ENCODE peak calls at places on chromosomes 6 and 20, in nine cellular contexts. One of them, this sample, is unnamed.

GRCh38 chr6:98041921-98042320 is 758.9 kb upstream of the MMS22L start:
- DNase-seq in left cardiac atrium: no peak
- DNase-seq in cardiac muscle cell: no peak
- DNase-seq in foreskin fibroblast: no peak
- DNase-seq in anterior cingulate cortex: no peak
- DNase-seq in LHCN-M2: no peak
- DNase-seq in HL-60: no peak
- DNase-seq in NCI-H1092 treated with DMSO at 0.1 percent for 48 hours: peak
- DNase-seq in midbrain: no peak
- DNase-seq in this sample: no peak

GRCh38 chr6:166775180-166775922 is 148.3 kb upstream of the RPS6KA2 start:
- DNase-seq in left cardiac atrium: peak
- DNase-seq in cardiac muscle cell: peak
- DNase-seq in foreskin fibroblast: peak
- DNase-seq in anterior cingulate cortex: peak
- DNase-seq in LHCN-M2: peak
- DNase-seq in HL-60: peak
- DNase-seq in NCI-H1092 treated with DMSO at 0.1 percent for 48 hours: peak
- DNase-seq in midbrain: peak
- DNase-seq in this sample: no peak

GRCh38 chr6:15897063-15897934 is 231.6 kb upstream of the MYLIP start:
- DNase-seq in left cardiac atrium: peak
- DNase-seq in cardiac muscle cell: peak
- DNase-seq in foreskin fibroblast: peak
- DNase-seq in anterior cingulate cortex: no peak
- DNase-seq in LHCN-M2: peak
- DNase-seq in HL-60: peak
- DNase-seq in NCI-H1092 treated with DMSO at 0.1 percent for 48 hours: no peak
- DNase-seq in midbrain: no peak
- DNase-seq in this sample: no peak

GRCh38 chr20:54208492-54209044 is 681 bp downstream of the PFDN4 start:
- DNase-seq in left cardiac atrium: no peak
- DNase-seq in cardiac muscle cell: peak
- DNase-seq in foreskin fibroblast: peak
- DNase-seq in anterior cingulate cortex: no peak
- DNase-seq in LHCN-M2: peak
- DNase-seq in HL-60: peak
- DNase-seq in NCI-H1092 treated with DMSO at 0.1 percent for 48 hours: peak
- DNase-seq in midbrain: no peak
- DNase-seq in this sample: peak

GRCh38 chr20:15065794-15066193 is 728.4 kb upstream of the FLRT3 start:
- DNase-seq in left cardiac atrium: no peak
- DNase-seq in cardiac muscle cell: no peak
- DNase-seq in foreskin fibroblast: peak
- DNase-seq in anterior cingulate cortex: no peak
- DNase-seq in LHCN-M2: no peak
- DNase-seq in HL-60: no peak
- DNase-seq in NCI-H1092 treated with DMSO at 0.1 percent for 48 hours: no peak
- DNase-seq in midbrain: no peak
- DNase-seq in this sample: no peak

GRCh38 chr20:49646126-49646525 is 67.6 kb downstream of the B4GALT5 start:
- DNase-seq in left cardiac atrium: no peak
- DNase-seq in cardiac muscle cell: no peak
- DNase-seq in foreskin fibroblast: peak
- DNase-seq in anterior cingulate cortex: no peak
- DNase-seq in LHCN-M2: peak
- DNase-seq in HL-60: no peak
- DNase-seq in NCI-H1092 treated with DMSO at 0.1 percent for 48 hours: no peak
- DNase-seq in midbrain: no peak
- DNase-seq in this sample: no peak

GRCh38 chr20:32539063-32539816 is 45.9 kb downstream of the NOL4L start:
- DNase-seq in left cardiac atrium: no peak
- DNase-seq in cardiac muscle cell: no peak
- DNase-seq in foreskin fibroblast: no peak
- DNase-seq in anterior cingulate cortex: no peak
- DNase-seq in LHCN-M2: no peak
- DNase-seq in HL-60: no peak
- DNase-seq in NCI-H1092 treated with DMSO at 0.1 percent for 48 hours: peak
- DNase-seq in midbrain: no peak
- DNase-seq in this sample: no peak

GRCh38 chr6:52390361-52390727 is 28.4 kb downstream of the PAQR8 start:
- DNase-seq in left cardiac atrium: no peak
- DNase-seq in cardiac muscle cell: peak
- DNase-seq in foreskin fibroblast: peak
- DNase-seq in anterior cingulate cortex: no peak
- DNase-seq in LHCN-M2: peak
- DNase-seq in HL-60: peak
- DNase-seq in NCI-H1092 treated with DMSO at 0.1 percent for 48 hours: peak
- DNase-seq in midbrain: no peak
- DNase-seq in this sample: no peak

GRCh38 chr6:16236648-16237199 is 1.7 kb upstream of the GMPR start:
- DNase-seq in left cardiac atrium: peak
- DNase-seq in cardiac muscle cell: peak
- DNase-seq in foreskin fibroblast: peak
- DNase-seq in anterior cingulate cortex: no peak
- DNase-seq in LHCN-M2: peak
- DNase-seq in HL-60: no peak
- DNase-seq in NCI-H1092 treated with DMSO at 0.1 percent for 48 hours: no peak
- DNase-seq in midbrain: no peak
- DNase-seq in this sample: no peak

GRCh38 chr6:11363881-11364576 is 131.6 kb upstream of the NEDD9 start:
- DNase-seq in left cardiac atrium: no peak
- DNase-seq in cardiac muscle cell: no peak
- DNase-seq in foreskin fibroblast: no peak
- DNase-seq in anterior cingulate cortex: no peak
- DNase-seq in LHCN-M2: peak
- DNase-seq in HL-60: no peak
- DNase-seq in NCI-H1092 treated with DMSO at 0.1 percent for 48 hours: no peak
- DNase-seq in midbrain: no peak
- DNase-seq in this sample: no peak

GRCh38 chr6:70060680-70061079 is 194.3 kb downstream of the COL19A1 start:
- DNase-seq in left cardiac atrium: no peak
- DNase-seq in cardiac muscle cell: no peak
- DNase-seq in foreskin fibroblast: no peak
- DNase-seq in anterior cingulate cortex: no peak
- DNase-seq in LHCN-M2: peak
- DNase-seq in HL-60: no peak
- DNase-seq in NCI-H1092 treated with DMSO at 0.1 percent for 48 hours: no peak
- DNase-seq in midbrain: no peak
- DNase-seq in this sample: no peak

GRCh38 chr20:48706116-48706656 is 121.6 kb downstream of the PREX1 start:
- DNase-seq in left cardiac atrium: no peak
- DNase-seq in cardiac muscle cell: peak
- DNase-seq in foreskin fibroblast: peak
- DNase-seq in anterior cingulate cortex: no peak
- DNase-seq in LHCN-M2: peak
- DNase-seq in HL-60: peak
- DNase-seq in NCI-H1092 treated with DMSO at 0.1 percent for 48 hours: no peak
- DNase-seq in midbrain: no peak
- DNase-seq in this sample: no peak

GRCh38 chr6:5462856-5463255 is 201.5 kb downstream of the FARS2 start:
- DNase-seq in left cardiac atrium: no peak
- DNase-seq in cardiac muscle cell: no peak
- DNase-seq in foreskin fibroblast: no peak
- DNase-seq in anterior cingulate cortex: no peak
- DNase-seq in LHCN-M2: no peak
- DNase-seq in HL-60: no peak
- DNase-seq in NCI-H1092 treated with DMSO at 0.1 percent for 48 hours: no peak
- DNase-seq in midbrain: no peak
- DNase-seq in this sample: no peak

GRCh38 chr6:145733207-145733606 is 2.1 kb downstream of the EPM2A start:
- DNase-seq in left cardiac atrium: no peak
- DNase-seq in cardiac muscle cell: no peak
- DNase-seq in foreskin fibroblast: no peak
- DNase-seq in anterior cingulate cortex: no peak
- DNase-seq in LHCN-M2: no peak
- DNase-seq in HL-60: no peak
- DNase-seq in NCI-H1092 treated with DMSO at 0.1 percent for 48 hours: no peak
- DNase-seq in midbrain: no peak
- DNase-seq in this sample: no peak

GRCh38 chr6:30740993-30741784 is 1.3 kb downstream of the FLOT1 start:
- DNase-seq in left cardiac atrium: no peak
- DNase-seq in cardiac muscle cell: no peak
- DNase-seq in foreskin fibroblast: no peak
- DNase-seq in anterior cingulate cortex: no peak
- DNase-seq in LHCN-M2: no peak
- DNase-seq in HL-60: no peak
- DNase-seq in NCI-H1092 treated with DMSO at 0.1 percent for 48 hours: no peak
- DNase-seq in midbrain: no peak
- DNase-seq in this sample: no peak

GRCh38 chr20:32179515-32179914 is 28.0 kb downstream of the PLAGL2 start:
- DNase-seq in left cardiac atrium: no peak
- DNase-seq in cardiac muscle cell: no peak
- DNase-seq in foreskin fibroblast: no peak
- DNase-seq in anterior cingulate cortex: no peak
- DNase-seq in LHCN-M2: no peak
- DNase-seq in HL-60: no peak
- DNase-seq in NCI-H1092 treated with DMSO at 0.1 percent for 48 hours: no peak
- DNase-seq in midbrain: no peak
- DNase-seq in this sample: no peak

GRCh38 chr20:58246346-58246745 is 17.9 kb upstream of the ANKRD60 start:
- DNase-seq in left cardiac atrium: no peak
- DNase-seq in cardiac muscle cell: peak
- DNase-seq in foreskin fibroblast: peak
- DNase-seq in anterior cingulate cortex: no peak
- DNase-seq in LHCN-M2: peak
- DNase-seq in HL-60: no peak
- DNase-seq in NCI-H1092 treated with DMSO at 0.1 percent for 48 hours: no peak
- DNase-seq in midbrain: no peak
- DNase-seq in this sample: no peak

GRCh38 chr6:133892444-133893323 is 3.8 kb downstream of the TCF21 start:
- DNase-seq in left cardiac atrium: no peak
- DNase-seq in cardiac muscle cell: no peak
- DNase-seq in foreskin fibroblast: no peak
- DNase-seq in anterior cingulate cortex: no peak
- DNase-seq in LHCN-M2: no peak
- DNase-seq in HL-60: no peak
- DNase-seq in NCI-H1092 treated with DMSO at 0.1 percent for 48 hours: no peak
- DNase-seq in midbrain: no peak
- DNase-seq in this sample: no peak

GRCh38 chr20:32635764-32636163 is 38.0 kb downstream of the C20orf203 start:
- DNase-seq in left cardiac atrium: no peak
- DNase-seq in cardiac muscle cell: peak
- DNase-seq in foreskin fibroblast: no peak
- DNase-seq in anterior cingulate cortex: no peak
- DNase-seq in LHCN-M2: no peak
- DNase-seq in HL-60: no peak
- DNase-seq in NCI-H1092 treated with DMSO at 0.1 percent for 48 hours: peak
- DNase-seq in midbrain: no peak
- DNase-seq in this sample: no peak

GRCh38 chr6:15473741-15474161 is 189.1 kb downstream of the DTNBP1 start:
- DNase-seq in left cardiac atrium: peak
- DNase-seq in cardiac muscle cell: peak
- DNase-seq in foreskin fibroblast: peak
- DNase-seq in anterior cingulate cortex: no peak
- DNase-seq in LHCN-M2: peak
- DNase-seq in HL-60: no peak
- DNase-seq in NCI-H1092 treated with DMSO at 0.1 percent for 48 hours: no peak
- DNase-seq in midbrain: no peak
- DNase-seq in this sample: no peak